ENCODE peak calls at places on chromosomes 5 and 9, in five cellular contexts. W is activated T-helper 1 cell treated with Interleukin-2 at 50 U/mL for 16 hours, K is HT1080, E is endodermal cell, Z is uterus. P is an unnamed sample.

GRCh38 chr5:68780299-68780960 is 313.4 kb upstream of the SLC30A5 start:
- DNase-seq in W (no peak), K (no peak), E (no peak), Z (no peak), P (no peak)

GRCh38 chr5:68745459-68745858 is 348.4 kb upstream of the SLC30A5 start:
- DNase-seq in W (no peak), K (no peak), E (no peak), Z (no peak), P (no peak)

GRCh38 chr5:132435891-132436290 is 54.7 kb downstream of the IRF1 start:
- DNase-seq in W (no peak), K (no peak), E (no peak), Z (peak), P (no peak)

GRCh38 chr5:107502711-107503110 is 168.0 kb downstream of the EFNA5 start:
- DNase-seq in W (no peak), K (no peak), E (no peak), Z (no peak), P (no peak)

GRCh38 chr9:107141967-107142366 is 141.1 kb upstream of the RAD23B start:
- DNase-seq in W (no peak), K (peak), E (peak), Z (no peak), P (no peak)

GRCh38 chr9:26880262-26880661 is 12.3 kb downstream of the CAAP1 start:
- DNase-seq in W (no peak), K (no peak), E (no peak), Z (no peak), P (no peak)

GRCh38 chr9:129556576-129557191 is 64.2 kb downstream of the C9orf50 start:
- DNase-seq in W (no peak), K (no peak), E (peak), Z (no peak), P (peak)

GRCh38 chr9:79812507-79813261 is 240.9 kb downstream of the TLE4 start:
- DNase-seq in W (no peak), K (no peak), E (no peak), Z (no peak), P (no peak)

GRCh38 chr9:119941081-119941480 is 571.8 kb upstream of the BRINP1 start:
- DNase-seq in W (no peak), K (no peak), E (no peak), Z (no peak), P (no peak)

GRCh38 chr5:72608297-72608696 is 101.1 kb upstream of the ZNF366 start:
- DNase-seq in W (no peak), K (no peak), E (no peak), Z (no peak), P (peak)

GRCh38 chr5:180605554-180606214 is 14.4 kb upstream of the SCGB3A1 start:
- DNase-seq in W (peak), K (peak), E (peak), Z (no peak), P (no peak)

GRCh38 chr9:698276-698675 is 143.2 kb upstream of the DMRT1 start:
- DNase-seq in W (no peak), K (peak), E (no peak), Z (no peak), P (no peak)

GRCh38 chr5:135310328-135310989 is 88.6 kb downstream of the MACROH2A1 start:
- DNase-seq in W (no peak), K (peak), E (no peak), Z (no peak), P (no peak)

GRCh38 chr9:118643118-118643517 is 726.1 kb downstream of the BRINP1 start:
- DNase-seq in W (no peak), K (peak), E (peak), Z (no peak), P (no peak)

P was measured in ovary.